ENCODE peak calls at places on chromosomes 12 and 14, in four cellular contexts. N, J, Q and G are unnamed samples.

GRCh38 chr12:949337-950099 is at the start of gene RAD52:
- DNase-seq in J (peak), Q (peak), N (peak), G (peak)

GRCh38 chr12:39646963-39647362 is 27.4 kb upstream of the ABCD2 start:
- DNase-seq in Q (no peak), N (no peak), J (no peak), G (no peak)

GRCh38 chr12:47777741-47778558 is 4.9 kb downstream of the SLC48A1 start:
- DNase-seq in J (no peak), Q (no peak), N (no peak), G (peak)

GRCh38 chr12:113237748-113238147 is 16.5 kb downstream of the TPCN1 start:
- DNase-seq in J (no peak), N (no peak), Q (no peak), G (no peak)

GRCh38 chr14:72878746-72879145 is 15.2 kb downstream of the DPF3 start:
- DNase-seq in Q (no peak), J (no peak), N (no peak), G (no peak)

GRCh38 chr12:56220611-56221232 is 1.0 kb downstream of the RNF41 start:
- DNase-seq in J (no peak), Q (no peak), N (peak), G (peak)

GRCh38 chr12:79420146-79420618 is 270.6 kb downstream of the PAWR start:
- DNase-seq in J (no peak), Q (no peak), N (peak), G (peak)

GRCh38 chr14:103056322-103057027 is 874 bp downstream of the CDC42BPB start:
- DNase-seq in N (peak), J (peak), Q (no peak), G (peak)

GRCh38 chr12:64965920-64966319 is 141.5 kb downstream of the TBC1D30 start:
- DNase-seq in N (no peak), Q (no peak), J (no peak), G (no peak)
- H4K5ac ChIP-seq in N (no peak), Q (no peak), J (no peak), G (no peak)

GRCh38 chr12:100529951-100530350 is 43.5 kb upstream of the GAS2L3 start:
- DNase-seq in N (no peak), J (no peak), Q (no peak), G (no peak)
- H4K5ac ChIP-seq in N (no peak), J (no peak), Q (no peak), G (no peak)

DNA sequence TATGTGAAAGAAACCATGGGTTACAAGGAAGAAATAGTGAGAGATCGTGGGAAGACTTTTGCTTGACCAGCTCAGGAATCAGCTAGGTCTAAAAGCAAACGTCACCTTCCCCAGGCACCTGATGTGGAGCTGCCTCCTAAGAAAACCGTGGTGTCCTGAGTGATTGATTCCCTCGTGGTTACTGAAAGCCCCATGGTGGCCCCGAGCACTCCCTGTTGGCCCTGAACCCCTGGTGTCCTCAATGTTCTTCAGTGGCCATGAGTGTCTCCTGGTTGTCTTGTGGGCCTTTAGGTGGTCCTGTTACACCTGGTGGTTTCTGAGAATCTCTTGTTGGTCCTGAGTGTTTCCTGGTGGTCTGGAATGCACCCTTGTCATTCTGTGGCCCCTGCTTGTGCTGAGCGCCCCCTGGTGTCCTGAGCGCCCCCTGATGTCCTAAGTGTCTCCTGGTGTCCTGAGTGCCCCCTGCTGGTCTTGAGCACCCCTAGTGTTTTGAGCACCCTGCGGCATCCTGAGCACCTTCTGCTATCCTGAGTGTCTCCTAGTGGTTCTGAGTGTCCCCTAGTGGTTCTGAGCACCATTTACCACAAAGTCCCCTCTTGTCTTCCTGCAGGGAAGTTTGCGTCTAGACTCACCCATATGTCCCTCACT is 518.7 kb downstream of the TMEM121 start:
- DNase-seq in N (no peak), Q (no peak), J (no peak), G (peak)
- H4K5ac ChIP-seq in N (no peak), Q (no peak), J (no peak), G (no peak)

GRCh38 chr14:78725086-78725485 is 554.9 kb downstream of the NRXN3 start:
- DNase-seq in N (no peak), J (no peak), Q (no peak), G (peak)
- H4K5ac ChIP-seq in N (no peak), J (no peak), Q (no peak), G (no peak)

DNA sequence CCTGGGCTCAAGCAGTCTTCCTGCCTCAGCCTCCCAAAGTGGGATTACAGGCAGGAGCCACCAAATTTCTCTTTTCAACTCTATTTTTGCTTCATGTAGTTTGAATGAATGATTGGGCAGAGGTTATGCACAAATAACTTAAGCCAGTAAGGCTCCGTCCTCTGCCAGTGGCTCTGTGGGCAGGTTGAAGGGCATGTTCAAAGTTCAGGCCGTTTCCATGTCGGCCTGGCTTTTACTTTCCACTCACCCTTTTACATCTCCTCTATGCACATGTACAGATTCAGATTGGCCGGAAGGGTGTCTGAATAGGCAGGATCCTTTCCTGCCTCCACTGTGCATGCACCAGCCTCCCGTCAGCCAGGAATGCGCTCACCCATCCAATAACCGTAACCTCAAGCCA is 132.3 kb downstream of the EML1 start:
- DNase-seq in Q (no peak), N (no peak), J (no peak), G (no peak)
- H4K5ac ChIP-seq in Q (no peak), N (no peak), J (no peak), G (no peak)

DNA sequence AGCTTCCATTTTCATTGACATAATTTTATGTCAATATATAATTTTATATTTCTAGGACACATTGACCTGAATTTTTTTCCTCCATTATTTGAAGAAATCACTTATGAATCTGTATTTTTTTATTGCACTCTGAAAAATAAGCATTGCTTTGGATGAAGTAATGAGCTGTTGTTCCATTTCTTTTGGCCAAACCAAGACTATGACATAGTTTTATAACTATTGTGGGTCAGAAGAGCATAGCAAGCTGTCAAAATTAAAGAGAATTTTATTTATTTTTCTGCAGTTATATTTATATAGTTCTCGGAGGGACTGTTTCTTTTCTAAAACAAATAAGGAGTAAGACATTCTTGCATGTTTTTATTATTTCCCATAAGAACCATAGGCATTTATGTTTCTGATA is 8.5 kb downstream of the C12orf75 start:
- DNase-seq in J (no peak), Q (no peak), N (no peak), G (no peak)
- H4K5ac ChIP-seq in J (no peak), Q (no peak), N (no peak), G (no peak)

GRCh38 chr12:121983546-121984205 is 38.0 kb upstream of the BCL7A start:
- DNase-seq in Q (no peak), J (no peak), N (no peak), G (no peak)

GRCh38 chr12:121980211-121980891 is 41.3 kb upstream of the BCL7A start:
- DNase-seq in N (peak), J (no peak), Q (no peak), G (no peak)

GRCh38 chr12:121980892-121981272 is 40.8 kb upstream of the BCL7A start:
- DNase-seq in N (no peak), Q (no peak), J (no peak), G (no peak)

GRCh38 chr12:121982950-121983349 is 38.7 kb upstream of the BCL7A start:
- DNase-seq in N (no peak), Q (no peak), J (no peak), G (no peak)

GRCh38 chr12:121981456-121981855 is 40.2 kb upstream of the BCL7A start:
- DNase-seq in N (no peak), J (no peak), Q (no peak), G (no peak)
- H4K5ac ChIP-seq in N (no peak), J (no peak), Q (no peak), G (no peak)

GRCh38 chr14:60933920-60934655 is 46.8 kb downstream of the TRMT5 start:
- DNase-seq in N (no peak), Q (no peak), J (no peak), G (peak)
- H4K5ac ChIP-seq in N (no peak), Q (no peak), J (no peak), G (no peak)

GRCh38 chr14:94337274-94337673 is 14.1 kb upstream of the SERPINA6 start:
- DNase-seq in N (peak), J (no peak), Q (no peak), G (no peak)
- H4K5ac ChIP-seq in N (no peak), J (no peak), Q (no peak), G (no peak)

DNA sequence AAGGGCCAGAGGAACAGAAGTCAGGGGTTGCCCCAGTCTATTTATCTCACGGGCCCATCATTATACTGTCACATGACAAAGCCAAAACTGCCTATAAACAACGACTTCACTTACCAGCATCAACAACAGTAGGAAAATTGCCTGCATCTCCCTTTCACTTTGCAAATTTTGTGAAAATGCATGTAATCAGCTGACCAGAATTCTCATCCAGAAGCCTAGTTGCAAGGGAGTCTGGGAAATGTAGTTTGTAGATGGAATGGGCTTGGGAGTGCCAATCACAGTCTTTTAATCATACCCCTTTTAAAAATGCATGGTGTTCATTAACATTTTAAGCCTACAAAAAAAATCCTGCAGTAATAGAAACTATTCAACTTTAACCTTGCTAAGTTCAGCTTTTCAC is 369.3 kb upstream of the TMPO start:
- DNase-seq in Q (no peak), N (no peak), J (no peak), G (no peak)
- H4K5ac ChIP-seq in Q (no peak), N (no peak), J (no peak), G (no peak)